ENCODE peak calls at places on chromosomes 2 and 18, in seven cellular contexts. C is astrocyte of the cerebellum; V is Calu3; G is psoas muscle; H is fibroblast of the aortic adventitia; W is thyroid gland; F is CD4-positive, alpha-beta T cell. K is an unnamed sample.
A peak's percentile ranks its signal among the peaks of the same experiment; 100 is the strongest.

GRCh38 chr2:11829324-11829946 is 83.0 kb downstream of the LPIN1 start:
- DNase-seq in C (peak; percentile 9), V (peak; percentile 49), G (peak; percentile 79), H (peak; percentile 46), W (peak; percentile 81), F (peak; percentile 68), K (peak; percentile 78)

GRCh38 chr18:78624646-78625279 is 354.9 kb upstream of the SALL3 start:
- DNase-seq in C (no peak), V (no peak), G (no peak), H (no peak), W (no peak), F (no peak), K (no peak)

GRCh38 chr18:52615321-52615720 is 275.3 kb downstream of the DCC start:
- DNase-seq in C (no peak), V (no peak), G (no peak), H (no peak), W (no peak), F (no peak), K (no peak)

GRCh38 chr2:203022751-203023150 is 8.1 kb downstream of the NBEAL1 start:
- DNase-seq in C (no peak), V (no peak), G (no peak), H (peak; percentile 29), W (no peak), F (no peak), K (no peak)

GRCh38 chr2:174683392-174683759 is 80.9 kb downstream of the CHRNA1 start:
- DNase-seq in C (peak; percentile 28), V (no peak), G (no peak), H (peak; percentile 61), W (no peak), F (no peak), K (no peak)

GRCh38 chr2:132776271-132776670 is 106.3 kb upstream of the LYPD1 start:
- DNase-seq in C (no peak), V (no peak), G (no peak), H (no peak), W (no peak), F (no peak), K (no peak)

GRCh38 chr2:219252900-219253752 is at the start of gene TUBA4B:
- DNase-seq in C (no peak), V (peak; percentile 36), G (peak; percentile 93), H (no peak), W (peak; percentile 46), F (peak; percentile 38), K (peak; percentile 31)

GRCh38 chr2:132374961-132375360 is 41.6 kb upstream of the GPR39 start:
- DNase-seq in C (no peak), V (no peak), G (no peak), H (peak; percentile 29), W (peak; percentile 85), F (no peak), K (no peak)

GRCh38 chr2:169468841-169469240 is 10.5 kb upstream of the BBS5 start:
- DNase-seq in C (no peak), V (no peak), G (no peak), H (no peak), W (no peak), F (no peak), K (no peak)

GRCh38 chr2:218255441-218255840 is 5.4 kb upstream of the GPBAR1 start:
- DNase-seq in C (no peak), V (no peak), G (no peak), H (no peak), W (no peak), F (no peak), K (no peak)

GRCh38 chr2:33411765-33412164 is 64.7 kb upstream of the RASGRP3 start:
- DNase-seq in C (peak; percentile 74), V (no peak), G (no peak), H (peak; percentile 37), W (peak; percentile 39), F (no peak), K (no peak)

GRCh38 chr2:27442282-27442980 is at the start of gene KRTCAP3:
- DNase-seq in C (no peak), V (peak; percentile 94), G (peak; percentile 57), H (no peak), W (peak; percentile 82), F (peak; percentile 51), K (peak; percentile 52)

GRCh38 chr2:236659758-236660150 is 90.1 kb downstream of the ACKR3 start:
- DNase-seq in C (peak; percentile 92), V (no peak), G (no peak), H (peak; percentile 99), W (no peak), F (no peak), K (no peak)

GRCh38 chr2:60463249-60463648 is 90.2 kb downstream of the BCL11A start:
- DNase-seq in C (peak; percentile 22), V (no peak), G (no peak), H (peak; percentile 16), W (peak; percentile 86), F (no peak), K (no peak)

GRCh38 chr18:7084080-7084765 is 33.4 kb downstream of the LAMA1 start:
- DNase-seq in C (peak; percentile 19), V (no peak), G (no peak), H (peak; percentile 31), W (no peak), F (no peak), K (no peak)

GRCh38 chr2:234368861-234369261 is 128.0 kb downstream of the ARL4C start:
- DNase-seq in C (no peak), V (peak; percentile 56), G (peak; percentile 62), H (peak; percentile 24), W (peak; percentile 18), F (peak; percentile 45), K (no peak)

GRCh38 chr2:69166812-69167468 is 154.0 kb downstream of the ANTXR1 start:
- DNase-seq in C (no peak), V (no peak), G (no peak), H (no peak), W (peak; percentile 79), F (no peak), K (no peak)

GRCh38 chr2:9297156-9297555 is 90.5 kb downstream of the ASAP2 start:
- DNase-seq in C (no peak), V (no peak), G (no peak), H (peak; percentile 28), W (no peak), F (no peak), K (no peak)

GRCh38 chr2:236637691-236638569 is 68.3 kb downstream of the ACKR3 start:
- DNase-seq in C (peak; percentile 6), V (no peak), G (no peak), H (peak; percentile 78), W (no peak), F (no peak), K (no peak)

GRCh38 chr18:50158866-50159653 is 35.9 kb downstream of the MYO5B start:
- DNase-seq in C (no peak), V (peak; percentile 69), G (no peak), H (no peak), W (no peak), F (no peak), K (no peak)

GRCh38 chr2:70078384-70078783 is 8.9 kb upstream of the PCBP1 start:
- DNase-seq in C (no peak), V (no peak), G (no peak), H (no peak), W (no peak), F (no peak), K (no peak)

GRCh38 chr2:44342854-44343253 is 18.4 kb downstream of the PREPL start:
- DNase-seq in C (no peak), V (peak; percentile 24), G (no peak), H (no peak), W (peak; percentile 13), F (peak; percentile 11), K (no peak)

GRCh38 chr2:169808211-169808610 is 9.5 kb downstream of the SSB start:
- DNase-seq in C (no peak), V (no peak), G (no peak), H (peak; percentile 67), W (no peak), F (no peak), K (no peak)

DNA sequence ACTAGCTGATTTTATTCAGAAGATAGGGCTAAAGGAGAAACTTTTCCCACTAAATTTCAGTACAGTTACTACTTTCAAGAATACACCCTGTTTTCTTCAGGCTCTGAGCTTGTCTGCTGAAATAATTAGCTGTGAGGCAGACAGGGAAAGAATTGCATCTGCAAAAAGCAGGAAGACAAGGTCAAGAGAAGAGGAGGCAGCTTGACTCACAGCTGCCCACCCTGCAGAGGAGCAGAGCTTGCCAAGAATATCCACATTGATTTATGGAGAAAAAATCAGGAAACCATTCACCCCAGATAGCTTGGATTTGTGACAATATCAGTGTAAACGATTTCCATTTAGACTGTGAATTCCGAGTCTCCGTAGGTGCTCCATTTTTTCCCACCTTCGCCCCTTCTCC is 49.0 kb downstream of the ACTR2 start:
- DNase-seq in C (no peak), V (no peak), G (no peak), H (no peak), W (no peak), F (no peak), K (no peak)
- TF ChIP-seq CTCF in C (no peak), V (no peak), G (no peak), H (no peak), W (no peak), F (no peak), K (no peak)

GRCh38 chr2:53028746-53029423 is 738.7 kb upstream of the CHAC2 start:
- DNase-seq in C (no peak), V (no peak), G (no peak), H (no peak), W (no peak), F (no peak), K (no peak)
- TF ChIP-seq CTCF in C (no peak), V (no peak), G (no peak), H (no peak), W (no peak), F (no peak), K (peak; percentile 35)

DNA sequence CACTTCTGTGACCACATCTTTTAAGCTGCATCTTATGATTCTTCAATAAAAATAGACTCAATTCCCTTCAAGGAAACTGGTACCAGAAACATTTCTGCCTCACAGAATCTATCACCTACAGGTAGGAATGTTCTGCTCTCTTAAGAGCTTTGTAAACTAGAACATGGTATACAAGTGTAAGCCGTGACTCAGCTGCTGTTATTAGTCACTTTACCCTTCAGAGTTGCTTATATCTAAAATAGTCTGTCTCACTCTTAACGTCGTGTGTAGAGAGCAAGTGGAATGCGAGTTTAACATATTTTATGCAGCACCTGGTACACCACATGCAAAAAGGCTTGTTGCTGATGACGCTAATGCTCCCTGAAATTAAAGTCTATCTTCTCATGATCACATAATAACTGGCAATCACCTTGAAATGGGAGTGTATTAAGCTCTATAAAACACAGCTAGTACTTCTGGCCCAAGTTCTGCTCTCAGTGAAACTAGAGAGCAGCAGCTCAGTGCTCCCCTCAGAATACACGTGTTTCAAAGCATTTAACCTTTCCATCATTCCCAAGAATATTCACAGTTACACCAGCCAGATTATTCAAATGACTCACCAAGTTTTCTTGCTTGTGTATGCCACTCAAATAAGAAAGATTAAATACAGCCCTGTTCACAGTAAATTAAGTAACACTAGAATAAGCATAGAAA is 420.0 kb downstream of the ZEB2 start:
- DNase-seq in C (peak; percentile 53), V (no peak), G (no peak), H (peak; percentile 71), W (no peak), F (no peak), K (no peak)
- TF ChIP-seq CTCF in C (peak; percentile 31), V (no peak), G (peak; percentile 54), H (peak; percentile 39), W (no peak), F (no peak), K (no peak)

DNA sequence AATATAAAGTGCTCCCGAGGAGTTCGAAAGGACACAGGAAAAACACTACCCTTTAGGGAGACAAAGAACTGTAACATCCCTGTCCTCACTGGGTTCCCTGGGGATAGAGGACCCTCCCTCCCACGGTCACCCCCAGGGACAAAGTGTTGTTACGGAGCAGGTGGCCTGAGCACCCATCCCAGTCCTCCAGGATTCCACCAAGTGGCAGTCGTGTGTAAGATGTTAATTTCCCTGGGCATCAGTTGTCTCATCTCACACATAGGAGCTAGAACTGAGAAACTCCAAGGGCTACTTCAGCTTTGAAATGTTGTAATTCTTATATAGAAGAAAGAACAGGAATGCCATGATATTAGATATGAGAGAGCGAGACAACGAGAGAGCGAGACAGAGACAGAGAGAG is 137.7 kb downstream of the ALK start:
- DNase-seq in C (no peak), V (no peak), G (no peak), H (no peak), W (no peak), F (no peak), K (no peak)
- TF ChIP-seq CTCF in C (no peak), V (no peak), G (no peak), H (no peak), W (no peak), F (no peak), K (no peak)

K was measured in endothelial cell.